ENCODE peak calls at places on chromosomes 12 and 14, in nine cellular contexts. One of them, this sample, is unnamed.

GRCh38 chr12:88737838-88738472 is 157.7 kb upstream of the KITLG start:
- DNase-seq in Calu3: peak
- DNase-seq in COR-L47: no peak
- DNase-seq in stimulated activated CD4-positive, alpha-beta T cell treated with anti-CD3 and anti-CD28 coated beads, TNF-alpha, amount 100 ng/mL, for 1 hour: no peak
- DNase-seq in CD8-positive, alpha-beta T cell: no peak
- DNase-seq in suprapubic skin: no peak
- DNase-seq in EL: no peak
- DNase-seq in HFF-Myc: no peak
- DNase-seq in fibroblast of lung: no peak
- DNase-seq in this sample: no peak

GRCh38 chr14:35932659-35933159 is 106.6 kb downstream of the BRMS1L start:
- DNase-seq in COR-L47: no peak
- DNase-seq in EL: no peak
- DNase-seq in HFF-Myc: no peak
- DNase-seq in stimulated activated CD4-positive, alpha-beta T cell treated with anti-CD3 and anti-CD28 coated beads, TNF-alpha, amount 100 ng/mL, for 1 hour: no peak
- DNase-seq in suprapubic skin: no peak
- DNase-seq in fibroblast of lung: no peak
- DNase-seq in CD8-positive, alpha-beta T cell: no peak
- DNase-seq in Calu3: no peak
- DNase-seq in this sample: no peak

GRCh38 chr12:96876966-96877365 is 30.1 kb upstream of the NEDD1 start:
- DNase-seq in suprapubic skin: no peak
- DNase-seq in stimulated activated CD4-positive, alpha-beta T cell treated with anti-CD3 and anti-CD28 coated beads, TNF-alpha, amount 100 ng/mL, for 1 hour: no peak
- DNase-seq in HFF-Myc: no peak
- DNase-seq in Calu3: no peak
- DNase-seq in fibroblast of lung: peak
- DNase-seq in EL: peak
- DNase-seq in CD8-positive, alpha-beta T cell: no peak
- DNase-seq in COR-L47: no peak
- DNase-seq in this sample: peak

GRCh38 chr12:89529738-89530137 is 3.9 kb upstream of the POC1B start:
- DNase-seq in EL: peak
- DNase-seq in suprapubic skin: no peak
- DNase-seq in Calu3: no peak
- DNase-seq in HFF-Myc: no peak
- DNase-seq in fibroblast of lung: peak
- DNase-seq in stimulated activated CD4-positive, alpha-beta T cell treated with anti-CD3 and anti-CD28 coated beads, TNF-alpha, amount 100 ng/mL, for 1 hour: no peak
- DNase-seq in COR-L47: peak
- DNase-seq in CD8-positive, alpha-beta T cell: no peak
- DNase-seq in this sample: peak

GRCh38 chr12:65123435-65124063 is 2.4 kb upstream of the WIF1 start:
- DNase-seq in CD8-positive, alpha-beta T cell: no peak
- DNase-seq in COR-L47: peak
- DNase-seq in Calu3: peak
- DNase-seq in stimulated activated CD4-positive, alpha-beta T cell treated with anti-CD3 and anti-CD28 coated beads, TNF-alpha, amount 100 ng/mL, for 1 hour: no peak
- DNase-seq in suprapubic skin: no peak
- DNase-seq in EL: peak
- DNase-seq in HFF-Myc: peak
- DNase-seq in fibroblast of lung: peak
- DNase-seq in this sample: no peak

GRCh38 chr12:39392154-39392925 is 50.6 kb downstream of the KIF21A start:
- DNase-seq in Calu3: no peak
- DNase-seq in EL: no peak
- DNase-seq in COR-L47: no peak
- DNase-seq in suprapubic skin: no peak
- DNase-seq in stimulated activated CD4-positive, alpha-beta T cell treated with anti-CD3 and anti-CD28 coated beads, TNF-alpha, amount 100 ng/mL, for 1 hour: no peak
- DNase-seq in HFF-Myc: no peak
- DNase-seq in CD8-positive, alpha-beta T cell: no peak
- DNase-seq in fibroblast of lung: no peak
- DNase-seq in this sample: no peak

GRCh38 chr12:69008510-69008909 is 75.5 kb upstream of the CPM start:
- DNase-seq in suprapubic skin: no peak
- DNase-seq in stimulated activated CD4-positive, alpha-beta T cell treated with anti-CD3 and anti-CD28 coated beads, TNF-alpha, amount 100 ng/mL, for 1 hour: no peak
- DNase-seq in Calu3: peak
- DNase-seq in HFF-Myc: no peak
- DNase-seq in CD8-positive, alpha-beta T cell: no peak
- DNase-seq in COR-L47: no peak
- DNase-seq in fibroblast of lung: no peak
- DNase-seq in EL: no peak
- DNase-seq in this sample: no peak

GRCh38 chr12:26828315-26828714 is 4.7 kb downstream of the ITPR2 start:
- DNase-seq in HFF-Myc: no peak
- DNase-seq in CD8-positive, alpha-beta T cell: no peak
- DNase-seq in Calu3: no peak
- DNase-seq in suprapubic skin: no peak
- DNase-seq in COR-L47: no peak
- DNase-seq in fibroblast of lung: no peak
- DNase-seq in stimulated activated CD4-positive, alpha-beta T cell treated with anti-CD3 and anti-CD28 coated beads, TNF-alpha, amount 100 ng/mL, for 1 hour: no peak
- DNase-seq in EL: no peak
- DNase-seq in this sample: no peak

GRCh38 chr12:119592232-119592631 is 1.3 kb upstream of the TMEM233 start:
- DNase-seq in HFF-Myc: no peak
- DNase-seq in Calu3: no peak
- DNase-seq in COR-L47: no peak
- DNase-seq in CD8-positive, alpha-beta T cell: no peak
- DNase-seq in stimulated activated CD4-positive, alpha-beta T cell treated with anti-CD3 and anti-CD28 coated beads, TNF-alpha, amount 100 ng/mL, for 1 hour: no peak
- DNase-seq in suprapubic skin: no peak
- DNase-seq in fibroblast of lung: peak
- DNase-seq in EL: peak
- DNase-seq in this sample: peak

GRCh38 chr12:64004639-64005038 is 160.1 kb downstream of the SRGAP1 start:
- DNase-seq in stimulated activated CD4-positive, alpha-beta T cell treated with anti-CD3 and anti-CD28 coated beads, TNF-alpha, amount 100 ng/mL, for 1 hour: no peak
- DNase-seq in suprapubic skin: no peak
- DNase-seq in Calu3: no peak
- DNase-seq in EL: peak
- DNase-seq in CD8-positive, alpha-beta T cell: no peak
- DNase-seq in HFF-Myc: no peak
- DNase-seq in COR-L47: no peak
- DNase-seq in fibroblast of lung: peak
- DNase-seq in this sample: peak

GRCh38 chr14:65164825-65165135 is 62.5 kb upstream of the MAX start:
- DNase-seq in suprapubic skin: no peak
- DNase-seq in HFF-Myc: no peak
- DNase-seq in fibroblast of lung: no peak
- DNase-seq in COR-L47: no peak
- DNase-seq in Calu3: no peak
- DNase-seq in EL: no peak
- DNase-seq in CD8-positive, alpha-beta T cell: no peak
- DNase-seq in stimulated activated CD4-positive, alpha-beta T cell treated with anti-CD3 and anti-CD28 coated beads, TNF-alpha, amount 100 ng/mL, for 1 hour: no peak
- DNase-seq in this sample: no peak

GRCh38 chr12:9760699-9761406 is at the start of gene CD69:
- DNase-seq in COR-L47: no peak
- DNase-seq in HFF-Myc: no peak
- DNase-seq in Calu3: peak
- DNase-seq in EL: no peak
- DNase-seq in CD8-positive, alpha-beta T cell: peak
- DNase-seq in fibroblast of lung: no peak
- DNase-seq in stimulated activated CD4-positive, alpha-beta T cell treated with anti-CD3 and anti-CD28 coated beads, TNF-alpha, amount 100 ng/mL, for 1 hour: peak
- DNase-seq in suprapubic skin: no peak
- DNase-seq in this sample: no peak

This sample was measured in astrocyte.